ENCODE peak calls at places on chromosomes 5 and 9, in ten cellular contexts. One of them, this sample, is unnamed.

GRCh38 chr5:1936413-1936812 is 53.7 kb upstream of the IRX4 start:
- DNase-seq in anterior cingulate cortex: no peak
- DNase-seq in stimulated activated naive CD8-positive, alpha-beta T cell treated with anti-CD3 and anti-CD28 coated beads, Interleukin-15, amount 100 ng/mL, for 72 hours: no peak
- DNase-seq in fibroblast of mammary gland: no peak
- DNase-seq in PC-3: peak
- DNase-seq in frontal cortex: no peak
- DNase-seq in HCT116: peak
- DNase-seq in GM13976: no peak
- DNase-seq in endodermal cell: no peak
- DNase-seq in posterior vena cava: no peak
- DNase-seq in this sample: no peak

GRCh38 chr5:146079695-146080361 is 25.5 kb downstream of the PLAC8L1 start:
- DNase-seq in stimulated activated naive CD8-positive, alpha-beta T cell treated with anti-CD3 and anti-CD28 coated beads, Interleukin-15, amount 100 ng/mL, for 72 hours: no peak
- DNase-seq in frontal cortex: no peak
- DNase-seq in fibroblast of mammary gland: peak
- DNase-seq in PC-3: peak
- DNase-seq in GM13976: no peak
- DNase-seq in HCT116: peak
- DNase-seq in endodermal cell: peak
- DNase-seq in anterior cingulate cortex: no peak
- DNase-seq in posterior vena cava: no peak
- DNase-seq in this sample: no peak

GRCh38 chr9:120891255-120891954 is 14.4 kb upstream of the PHF19 start:
- DNase-seq in HCT116: no peak
- DNase-seq in frontal cortex: no peak
- DNase-seq in posterior vena cava: no peak
- DNase-seq in endodermal cell: no peak
- DNase-seq in PC-3: no peak
- DNase-seq in fibroblast of mammary gland: peak
- DNase-seq in stimulated activated naive CD8-positive, alpha-beta T cell treated with anti-CD3 and anti-CD28 coated beads, Interleukin-15, amount 100 ng/mL, for 72 hours: peak
- DNase-seq in GM13976: no peak
- DNase-seq in anterior cingulate cortex: no peak
- DNase-seq in this sample: no peak

GRCh38 chr5:158032246-158032645 is 173.3 kb upstream of the CLINT1 start:
- DNase-seq in fibroblast of mammary gland: no peak
- DNase-seq in anterior cingulate cortex: no peak
- DNase-seq in GM13976: no peak
- DNase-seq in frontal cortex: no peak
- DNase-seq in PC-3: no peak
- DNase-seq in stimulated activated naive CD8-positive, alpha-beta T cell treated with anti-CD3 and anti-CD28 coated beads, Interleukin-15, amount 100 ng/mL, for 72 hours: no peak
- DNase-seq in posterior vena cava: no peak
- DNase-seq in HCT116: no peak
- DNase-seq in endodermal cell: no peak
- DNase-seq in this sample: no peak

GRCh38 chr5:122312670-122312988 is 592 bp downstream of the SNCAIP start:
- DNase-seq in PC-3: no peak
- DNase-seq in endodermal cell: no peak
- DNase-seq in GM13976: no peak
- DNase-seq in frontal cortex: peak
- DNase-seq in posterior vena cava: peak
- DNase-seq in stimulated activated naive CD8-positive, alpha-beta T cell treated with anti-CD3 and anti-CD28 coated beads, Interleukin-15, amount 100 ng/mL, for 72 hours: no peak
- DNase-seq in HCT116: no peak
- DNase-seq in anterior cingulate cortex: peak
- DNase-seq in fibroblast of mammary gland: peak
- DNase-seq in this sample: no peak

GRCh38 chr9:77640741-77641580 is 7.2 kb downstream of the GNA14 start:
- DNase-seq in GM13976: no peak
- DNase-seq in posterior vena cava: no peak
- DNase-seq in frontal cortex: no peak
- DNase-seq in HCT116: no peak
- DNase-seq in endodermal cell: no peak
- DNase-seq in anterior cingulate cortex: no peak
- DNase-seq in PC-3: no peak
- DNase-seq in stimulated activated naive CD8-positive, alpha-beta T cell treated with anti-CD3 and anti-CD28 coated beads, Interleukin-15, amount 100 ng/mL, for 72 hours: no peak
- DNase-seq in fibroblast of mammary gland: no peak
- DNase-seq in this sample: no peak

GRCh38 chr5:149313151-149313841 is 32.0 kb upstream of the GRPEL2 start:
- DNase-seq in endodermal cell: no peak
- DNase-seq in HCT116: no peak
- DNase-seq in posterior vena cava: no peak
- DNase-seq in anterior cingulate cortex: no peak
- DNase-seq in GM13976: no peak
- DNase-seq in PC-3: no peak
- DNase-seq in stimulated activated naive CD8-positive, alpha-beta T cell treated with anti-CD3 and anti-CD28 coated beads, Interleukin-15, amount 100 ng/mL, for 72 hours: no peak
- DNase-seq in frontal cortex: no peak
- DNase-seq in fibroblast of mammary gland: no peak
- DNase-seq in this sample: no peak

GRCh38 chr5:126846344-126846743 is 69.4 kb downstream of the LMNB1 start:
- DNase-seq in posterior vena cava: no peak
- DNase-seq in PC-3: no peak
- DNase-seq in GM13976: no peak
- DNase-seq in HCT116: no peak
- DNase-seq in stimulated activated naive CD8-positive, alpha-beta T cell treated with anti-CD3 and anti-CD28 coated beads, Interleukin-15, amount 100 ng/mL, for 72 hours: no peak
- DNase-seq in anterior cingulate cortex: no peak
- DNase-seq in endodermal cell: no peak
- DNase-seq in frontal cortex: no peak
- DNase-seq in fibroblast of mammary gland: peak
- DNase-seq in this sample: no peak

GRCh38 chr5:128579111-128579510 is 41.1 kb upstream of the FBN2 start:
- DNase-seq in frontal cortex: no peak
- DNase-seq in fibroblast of mammary gland: peak
- DNase-seq in PC-3: peak
- DNase-seq in posterior vena cava: no peak
- DNase-seq in HCT116: no peak
- DNase-seq in stimulated activated naive CD8-positive, alpha-beta T cell treated with anti-CD3 and anti-CD28 coated beads, Interleukin-15, amount 100 ng/mL, for 72 hours: no peak
- DNase-seq in anterior cingulate cortex: no peak
- DNase-seq in endodermal cell: no peak
- DNase-seq in GM13976: no peak
- DNase-seq in this sample: no peak

GRCh38 chr5:14838396-14839319 is 32.9 kb downstream of the ANKH start:
- DNase-seq in stimulated activated naive CD8-positive, alpha-beta T cell treated with anti-CD3 and anti-CD28 coated beads, Interleukin-15, amount 100 ng/mL, for 72 hours: no peak
- DNase-seq in endodermal cell: no peak
- DNase-seq in PC-3: no peak
- DNase-seq in anterior cingulate cortex: no peak
- DNase-seq in frontal cortex: no peak
- DNase-seq in GM13976: no peak
- DNase-seq in fibroblast of mammary gland: no peak
- DNase-seq in HCT116: no peak
- DNase-seq in posterior vena cava: no peak
- DNase-seq in this sample: no peak

GRCh38 chr5:109748545-109748944 is 58.8 kb downstream of the MAN2A1 start:
- DNase-seq in stimulated activated naive CD8-positive, alpha-beta T cell treated with anti-CD3 and anti-CD28 coated beads, Interleukin-15, amount 100 ng/mL, for 72 hours: no peak
- DNase-seq in GM13976: no peak
- DNase-seq in fibroblast of mammary gland: no peak
- DNase-seq in endodermal cell: no peak
- DNase-seq in PC-3: no peak
- DNase-seq in posterior vena cava: no peak
- DNase-seq in HCT116: no peak
- DNase-seq in anterior cingulate cortex: no peak
- DNase-seq in frontal cortex: no peak
- DNase-seq in this sample: no peak

GRCh38 chr9:136093995-136094881 is 851 bp downstream of the NACC2 start:
- DNase-seq in GM13976: no peak
- DNase-seq in endodermal cell: peak
- DNase-seq in HCT116: peak
- DNase-seq in stimulated activated naive CD8-positive, alpha-beta T cell treated with anti-CD3 and anti-CD28 coated beads, Interleukin-15, amount 100 ng/mL, for 72 hours: peak
- DNase-seq in PC-3: peak
- DNase-seq in frontal cortex: peak
- DNase-seq in fibroblast of mammary gland: peak
- DNase-seq in posterior vena cava: peak
- DNase-seq in anterior cingulate cortex: no peak
- DNase-seq in this sample: no peak

GRCh38 chr5:172556971-172557461 is 84.0 kb upstream of the NEURL1B start:
- DNase-seq in stimulated activated naive CD8-positive, alpha-beta T cell treated with anti-CD3 and anti-CD28 coated beads, Interleukin-15, amount 100 ng/mL, for 72 hours: no peak
- DNase-seq in anterior cingulate cortex: no peak
- DNase-seq in fibroblast of mammary gland: no peak
- DNase-seq in HCT116: no peak
- DNase-seq in endodermal cell: no peak
- DNase-seq in GM13976: no peak
- DNase-seq in PC-3: no peak
- DNase-seq in posterior vena cava: no peak
- DNase-seq in frontal cortex: no peak
- DNase-seq in this sample: no peak

GRCh38 chr5:93705896-93706295 is 35.5 kb downstream of the POU5F2 start:
- DNase-seq in frontal cortex: no peak
- DNase-seq in HCT116: no peak
- DNase-seq in endodermal cell: no peak
- DNase-seq in stimulated activated naive CD8-positive, alpha-beta T cell treated with anti-CD3 and anti-CD28 coated beads, Interleukin-15, amount 100 ng/mL, for 72 hours: no peak
- DNase-seq in GM13976: no peak
- DNase-seq in anterior cingulate cortex: no peak
- DNase-seq in posterior vena cava: no peak
- DNase-seq in fibroblast of mammary gland: peak
- DNase-seq in PC-3: no peak
- DNase-seq in this sample: no peak

GRCh38 chr5:54009357-54009756 is 301.0 kb downstream of the ARL15 start:
- DNase-seq in PC-3: no peak
- DNase-seq in fibroblast of mammary gland: no peak
- DNase-seq in stimulated activated naive CD8-positive, alpha-beta T cell treated with anti-CD3 and anti-CD28 coated beads, Interleukin-15, amount 100 ng/mL, for 72 hours: no peak
- DNase-seq in posterior vena cava: no peak
- DNase-seq in anterior cingulate cortex: no peak
- DNase-seq in GM13976: no peak
- DNase-seq in endodermal cell: no peak
- DNase-seq in frontal cortex: no peak
- DNase-seq in HCT116: no peak
- DNase-seq in this sample: no peak

GRCh38 chr9:108709922-108710321 is 145.9 kb downstream of the ACTL7B start:
- DNase-seq in HCT116: no peak
- DNase-seq in endodermal cell: no peak
- DNase-seq in stimulated activated naive CD8-positive, alpha-beta T cell treated with anti-CD3 and anti-CD28 coated beads, Interleukin-15, amount 100 ng/mL, for 72 hours: no peak
- DNase-seq in anterior cingulate cortex: no peak
- DNase-seq in posterior vena cava: no peak
- DNase-seq in PC-3: no peak
- DNase-seq in frontal cortex: no peak
- DNase-seq in GM13976: no peak
- DNase-seq in fibroblast of mammary gland: no peak
- DNase-seq in this sample: no peak

GRCh38 chr5:53114988-53115387 is 5.4 kb upstream of the MOCS2 start:
- DNase-seq in endodermal cell: no peak
- DNase-seq in fibroblast of mammary gland: peak
- DNase-seq in anterior cingulate cortex: no peak
- DNase-seq in HCT116: no peak
- DNase-seq in stimulated activated naive CD8-positive, alpha-beta T cell treated with anti-CD3 and anti-CD28 coated beads, Interleukin-15, amount 100 ng/mL, for 72 hours: no peak
- DNase-seq in posterior vena cava: no peak
- DNase-seq in PC-3: peak
- DNase-seq in GM13976: no peak
- DNase-seq in frontal cortex: no peak
- DNase-seq in this sample: no peak

GRCh38 chr5:158639876-158640570 is 459.7 kb downstream of the EBF1 start:
- DNase-seq in anterior cingulate cortex: no peak
- DNase-seq in GM13976: no peak
- DNase-seq in endodermal cell: no peak
- DNase-seq in frontal cortex: no peak
- DNase-seq in PC-3: peak
- DNase-seq in fibroblast of mammary gland: peak
- DNase-seq in posterior vena cava: no peak
- DNase-seq in HCT116: no peak
- DNase-seq in stimulated activated naive CD8-positive, alpha-beta T cell treated with anti-CD3 and anti-CD28 coated beads, Interleukin-15, amount 100 ng/mL, for 72 hours: no peak
- DNase-seq in this sample: no peak

GRCh38 chr9:95010431-95010838 is 283.9 kb downstream of the AOPEP start:
- DNase-seq in HCT116: no peak
- DNase-seq in stimulated activated naive CD8-positive, alpha-beta T cell treated with anti-CD3 and anti-CD28 coated beads, Interleukin-15, amount 100 ng/mL, for 72 hours: no peak
- DNase-seq in endodermal cell: no peak
- DNase-seq in anterior cingulate cortex: no peak
- DNase-seq in posterior vena cava: no peak
- DNase-seq in GM13976: no peak
- DNase-seq in frontal cortex: no peak
- DNase-seq in fibroblast of mammary gland: no peak
- DNase-seq in PC-3: no peak
- DNase-seq in this sample: no peak

GRCh38 chr5:77143998-77144836 is 57.1 kb upstream of the ZBED3 start:
- DNase-seq in endodermal cell: peak
- DNase-seq in fibroblast of mammary gland: peak
- DNase-seq in frontal cortex: peak
- DNase-seq in posterior vena cava: peak
- DNase-seq in PC-3: peak
- DNase-seq in HCT116: peak
- DNase-seq in stimulated activated naive CD8-positive, alpha-beta T cell treated with anti-CD3 and anti-CD28 coated beads, Interleukin-15, amount 100 ng/mL, for 72 hours: peak
- DNase-seq in anterior cingulate cortex: peak
- DNase-seq in GM13976: peak
- DNase-seq in this sample: no peak

GRCh38 chr5:34930527-34930844 is 1.1 kb downstream of the DNAJC21 start:
- DNase-seq in frontal cortex: no peak
- DNase-seq in fibroblast of mammary gland: peak
- DNase-seq in PC-3: peak
- DNase-seq in anterior cingulate cortex: no peak
- DNase-seq in endodermal cell: no peak
- DNase-seq in GM13976: no peak
- DNase-seq in HCT116: no peak
- DNase-seq in stimulated activated naive CD8-positive, alpha-beta T cell treated with anti-CD3 and anti-CD28 coated beads, Interleukin-15, amount 100 ng/mL, for 72 hours: no peak
- DNase-seq in posterior vena cava: no peak
- DNase-seq in this sample: no peak

GRCh38 chr5:135364416-135365262 is 34.4 kb downstream of the MACROH2A1 start:
- DNase-seq in HCT116: no peak
- DNase-seq in posterior vena cava: no peak
- DNase-seq in fibroblast of mammary gland: no peak
- DNase-seq in stimulated activated naive CD8-positive, alpha-beta T cell treated with anti-CD3 and anti-CD28 coated beads, Interleukin-15, amount 100 ng/mL, for 72 hours: no peak
- DNase-seq in anterior cingulate cortex: no peak
- DNase-seq in GM13976: no peak
- DNase-seq in frontal cortex: no peak
- DNase-seq in endodermal cell: no peak
- DNase-seq in PC-3: peak
- DNase-seq in this sample: no peak